ENCODE peak calls at places on chromosomes 6 and 20, in five cellular contexts. X is Panc1, P is right atrium auricular region, I is adrenal gland, Y is colonic mucosa. N is an unnamed sample. For H3K4me1, the result is how much of the 10 kb centered on the place peaks cover.

GRCh38 chr6:148747493-148748160 is 797 bp downstream of the UST start:
- DNase-seq in P (no peak), Y (peak), I (peak), X (no peak), N (no peak)

GRCh38 chr6:122445274-122445673 is 26.3 kb downstream of the SERINC1 start:
- DNase-seq in P (no peak), X (no peak), Y (no peak), I (no peak), N (no peak)

GRCh38 chr6:51541847-51542246 is 545.6 kb downstream of the PKHD1 start:
- DNase-seq in Y (no peak), P (no peak), I (no peak), X (no peak), N (no peak)

GRCh38 chr6:87808005-87808757 is 106.1 kb upstream of the AKIRIN2 start:
- DNase-seq in Y (no peak), I (no peak), P (no peak), X (peak), N (no peak)

GRCh38 chr6:104860221-104860620 is 502 bp upstream of the HACE1 start:
- DNase-seq in P (no peak), X (no peak), Y (no peak), I (no peak), N (no peak)

GRCh38 chr6:97901531-97901930 is 618.5 kb upstream of the MMS22L start:
- DNase-seq in X (no peak), Y (no peak), I (no peak), P (no peak), N (no peak)

GRCh38 chr6:137744877-137745276 is 122.2 kb upstream of the TNFAIP3 start:
- DNase-seq in Y (no peak), I (no peak), X (no peak), P (no peak), N (no peak)

GRCh38 chr6:13709698-13710551 is 1.7 kb downstream of the RANBP9 start:
- DNase-seq in I (no peak), Y (peak), X (no peak), P (no peak), N (no peak)

GRCh38 chr6:19297880-19298279 is 539.3 kb upstream of the ID4 start:
- DNase-seq in I (no peak), Y (no peak), P (no peak), X (no peak), N (no peak)

GRCh38 chr6:164928366-164929154 is 380.8 kb downstream of the C6orf118 start:
- DNase-seq in X (no peak), I (no peak), Y (no peak), P (no peak), N (no peak)

GRCh38 chr6:154960299-154960796 is 34.8 kb upstream of the TIAM2 start:
- DNase-seq in I (no peak), P (no peak), Y (peak), X (no peak), N (no peak)

GRCh38 chr20:23753194-23753548 is 2.4 kb upstream of the CST1 start:
- DNase-seq in X (no peak), Y (no peak), I (no peak), P (peak), N (no peak)

GRCh38 chr6:34004706-34005105 is 141.2 kb downstream of the GRM4 start:
- DNase-seq in P (no peak), I (no peak), Y (peak), X (no peak), N (no peak)

GRCh38 chr6:7727150-7727950 is 1.5 kb downstream of the BMP6 start:
- DNase-seq in I (no peak), X (no peak), P (no peak), Y (no peak), N (no peak)

GRCh38 chr6:21437583-21437982 is 156.0 kb upstream of the SOX4 start:
- DNase-seq in I (no peak), Y (no peak), X (no peak), P (no peak), N (no peak)

GRCh38 chr6:138410048-138410735 is 6.2 kb downstream of the HEBP2 start:
- DNase-seq in Y (no peak), X (no peak), I (peak), P (no peak), N (no peak)

GRCh38 chr6:28896505-28897392 is 27.0 kb downstream of the TRIM27 start:
- DNase-seq in X (peak), I (peak), Y (peak), P (peak), N (no peak)

GRCh38 chr6:31345026-31345730 is 11.8 kb downstream of the HLA-B start:
- DNase-seq in P (no peak), I (no peak), Y (no peak), X (no peak), N (no peak)

GRCh38 chr6:47114460-47114859 is 72.3 kb upstream of the ADGRF1 start:
- DNase-seq in X (no peak), Y (no peak), P (no peak), I (no peak), N (no peak)

GRCh38 chr20:57261488-57262243 is 4.8 kb downstream of the BMP7 start:
- DNase-seq in Y (no peak), P (no peak), I (no peak), X (no peak), N (no peak)
- H3K4me1 ChIP-seq in Y (under half), P (under half), I (under half), X (under half), N (under half)

DNA sequence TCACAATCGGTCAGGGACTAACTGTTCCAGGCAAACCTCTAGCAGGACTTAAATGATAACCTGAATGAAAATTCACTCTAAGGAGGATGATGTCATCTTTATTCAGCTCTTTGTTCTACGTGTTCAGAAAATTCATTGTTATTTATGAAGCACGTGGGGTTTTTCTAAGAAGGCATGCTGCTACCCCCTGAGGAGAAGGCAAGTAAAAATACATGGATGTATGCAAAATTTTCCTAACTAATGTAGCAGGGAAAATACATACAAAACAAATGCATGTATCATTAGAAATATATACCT is 42.7 kb upstream of the ATXN1 start:
- DNase-seq in Y (no peak), I (no peak), X (no peak), P (no peak), N (no peak)
- H3K4me3 ChIP-seq in Y (no peak), I (no peak), X (no peak), P (peak), N (no peak)

GRCh38 chr6:53920881-53921280 is 126.1 kb downstream of the LRRC1 start:
- DNase-seq in I (no peak), Y (no peak), X (no peak), P (no peak), N (no peak)

GRCh38 chr6:53919881-53920360 is 125.1 kb downstream of the LRRC1 start:
- DNase-seq in I (no peak), P (no peak), X (no peak), Y (no peak), N (no peak)

GRCh38 chr6:53922571-53922981 is 127.8 kb downstream of the LRRC1 start:
- DNase-seq in I (no peak), Y (no peak), P (no peak), X (no peak), N (peak)

GRCh38 chr6:53924277-53924676 is 129.5 kb downstream of the LRRC1 start:
- DNase-seq in Y (no peak), X (no peak), P (no peak), I (no peak), N (no peak)

DNA sequence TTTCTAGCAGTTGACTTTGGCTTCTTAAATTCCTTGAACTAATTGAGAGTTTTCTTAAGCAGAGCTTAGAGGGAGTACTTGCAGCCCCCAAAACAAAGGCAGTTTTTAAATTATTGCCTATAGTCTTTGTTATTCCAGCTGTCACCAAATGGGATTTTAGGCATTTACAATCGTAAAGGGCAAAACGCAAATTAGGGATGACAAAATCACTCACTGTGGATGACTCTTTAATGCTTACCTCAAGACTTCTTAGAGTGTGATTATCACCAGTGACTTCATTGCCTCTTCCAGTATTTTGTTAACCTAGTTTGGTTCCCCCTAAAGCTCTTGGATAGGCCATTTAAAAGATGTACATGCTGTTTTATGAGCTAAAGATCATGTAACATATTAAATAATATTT is 126.8 kb downstream of the LRRC1 start:
- DNase-seq in P (no peak), Y (no peak), I (no peak), X (no peak), N (no peak)
- H3K4me1 ChIP-seq in P (under half), Y (under half), I (under half), X (under half), N (under half)

DNA sequence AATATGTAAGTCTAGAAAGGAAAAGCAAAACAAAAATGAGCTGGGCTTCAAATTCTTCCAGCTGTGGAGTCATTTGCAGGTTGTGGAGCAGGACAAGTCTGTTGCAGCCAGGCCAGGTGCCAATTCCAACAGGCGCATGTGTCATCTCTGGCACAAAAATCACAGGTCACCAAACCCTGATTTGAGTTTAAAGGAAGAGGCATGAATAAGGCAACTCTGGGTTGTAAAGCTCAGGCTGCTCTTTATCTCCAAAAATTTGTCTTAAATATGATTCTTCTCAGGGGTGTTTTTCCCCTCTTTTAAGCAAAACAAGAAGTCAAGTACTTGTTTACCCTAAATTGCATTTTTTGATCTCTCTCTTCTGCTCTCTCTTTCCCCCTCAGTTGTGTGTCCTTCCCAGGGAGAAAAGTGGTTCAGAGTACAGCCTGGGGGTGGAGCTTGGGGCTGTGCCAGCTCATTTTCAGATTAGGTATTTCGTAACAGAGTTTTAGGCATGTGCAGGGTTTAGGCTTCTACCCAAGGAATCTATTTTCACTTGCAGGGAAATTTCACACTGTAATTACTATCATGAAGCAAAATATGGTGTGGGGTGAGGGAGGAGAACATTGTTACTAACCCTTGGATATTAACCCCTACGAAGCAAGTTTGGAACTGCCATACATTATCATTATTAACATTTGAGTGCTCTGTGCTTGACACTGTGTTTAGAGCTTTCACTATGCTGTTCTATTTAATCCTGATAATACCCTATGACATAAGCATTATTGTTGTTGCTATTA is 8.3 kb upstream of the NCOA3 start:
- DNase-seq in I (peak), Y (peak), P (peak), X (no peak), N (no peak)
- H3K4me3 ChIP-seq in I (no peak), Y (no peak), P (peak), X (no peak), N (no peak)

DNA sequence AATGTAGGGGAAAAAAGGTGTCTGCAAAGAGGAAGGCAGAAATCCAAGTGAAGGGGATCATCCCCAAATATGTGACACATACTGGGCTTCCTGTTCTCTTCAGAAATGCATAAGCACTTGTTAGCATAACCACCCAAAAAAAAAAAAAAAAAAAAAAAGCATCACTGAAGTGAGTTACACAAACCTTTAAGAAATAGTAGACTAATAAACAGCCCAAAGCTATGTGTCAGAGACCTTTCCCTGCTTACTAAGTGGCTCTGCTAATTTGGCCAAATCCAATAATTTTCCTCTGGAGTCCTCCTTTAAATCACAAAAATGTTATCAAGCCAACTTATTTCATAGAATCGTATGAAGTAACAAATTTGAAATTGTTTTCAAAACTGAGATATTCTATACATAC is 7.5 kb upstream of the DST start:
- DNase-seq in Y (no peak), I (no peak), P (no peak), X (no peak), N (no peak)
- H3K4me1 ChIP-seq in Y (under half), I (under half), P (under half), X (under half), N (under half)

GRCh38 chr20:38604873-38605303 is 3.3 kb downstream of the ARHGAP40 start:
- DNase-seq in P (no peak), Y (no peak), X (peak), I (no peak), N (no peak)

GRCh38 chr20:38603286-38603685 is 1.7 kb downstream of the ARHGAP40 start:
- DNase-seq in X (no peak), P (no peak), Y (no peak), I (no peak), N (no peak)

GRCh38 chr20:38600057-38600456 is 1.6 kb upstream of the ARHGAP40 start:
- DNase-seq in Y (no peak), P (no peak), X (no peak), I (no peak), N (no peak)

GRCh38 chr20:38601216-38602184 is at the start of gene ARHGAP40:
- DNase-seq in I (no peak), Y (no peak), P (no peak), X (no peak), N (no peak)

DNA sequence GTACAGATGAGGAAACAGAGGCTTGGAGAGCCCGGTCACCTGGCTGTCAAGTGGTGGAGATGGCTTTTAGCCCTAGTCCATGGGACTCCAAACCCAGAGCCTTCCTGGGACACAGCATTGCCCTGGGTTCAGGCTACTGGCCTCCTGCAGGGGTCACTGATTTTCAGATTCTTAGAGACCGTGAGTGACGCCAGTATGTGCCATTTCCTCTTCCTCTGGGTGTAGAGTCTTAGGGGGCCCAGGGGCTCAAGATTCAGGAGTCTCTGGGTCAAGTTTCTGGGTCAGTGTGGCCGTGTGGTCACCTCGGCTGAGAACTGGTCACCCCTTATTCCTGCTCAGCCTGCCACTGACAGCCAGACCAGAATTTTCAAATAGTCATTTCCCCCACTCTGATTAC is 574 bp downstream of the ARHGAP40 start:
- DNase-seq in Y (no peak), P (no peak), I (no peak), X (no peak), N (no peak)
- H3K4me3 ChIP-seq in Y (no peak), P (no peak), I (no peak), X (no peak), N (peak)

GRCh38 chr6:36050305-36050704 is 22.7 kb downstream of the MAPK14 start:
- DNase-seq in P (no peak), I (no peak), Y (peak), X (no peak), N (no peak)

GRCh38 chr6:36050947-36051710 is 23.5 kb downstream of the MAPK14 start:
- DNase-seq in X (no peak), P (no peak), Y (no peak), I (no peak), N (no peak)

GRCh38 chr6:36053878-36054277 is 26.3 kb downstream of the MAPK14 start:
- DNase-seq in I (no peak), X (no peak), Y (no peak), P (no peak), N (no peak)

GRCh38 chr6:36054415-36054814 is 26.8 kb downstream of the MAPK14 start:
- DNase-seq in Y (no peak), P (no peak), X (no peak), I (no peak), N (no peak)

GRCh38 chr6:36052092-36052491 is 24.5 kb downstream of the MAPK14 start:
- DNase-seq in X (no peak), Y (no peak), I (no peak), P (no peak), N (no peak)
- H3K4me1 ChIP-seq in X (under half), Y (under half), I (under half), P (under half), N (under half)

DNA sequence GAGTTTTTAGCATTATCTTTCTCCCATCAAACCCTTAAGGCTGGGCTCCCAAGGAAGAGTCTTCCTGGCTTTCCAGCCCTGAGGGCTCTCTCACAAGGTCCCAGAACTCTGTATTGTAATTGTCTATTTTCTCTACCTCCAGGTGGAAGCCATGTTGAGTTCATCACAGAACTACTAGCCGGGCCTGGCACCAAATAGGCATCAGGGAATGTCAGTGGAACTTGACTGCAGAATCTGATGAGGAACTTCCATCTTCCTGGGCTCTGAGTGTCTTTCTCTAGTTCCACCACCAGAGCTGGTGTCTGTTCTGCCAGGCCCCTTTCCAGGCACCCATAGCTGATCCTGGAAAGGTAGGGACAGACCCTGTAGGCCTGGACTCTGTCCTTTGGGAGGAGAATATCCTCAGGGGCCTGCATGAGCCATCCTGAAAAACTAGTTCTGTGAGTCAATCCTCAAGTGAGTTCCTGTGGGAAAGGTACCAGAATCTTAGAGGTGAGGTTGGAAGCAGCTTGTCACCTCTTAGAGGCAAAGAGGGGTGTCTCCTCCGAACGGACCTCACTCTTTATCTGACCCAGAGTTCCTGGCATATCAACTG is 11.1 kb upstream of the TOP1 start:
- DNase-seq in Y (peak), I (no peak), P (no peak), X (no peak), N (no peak)
- H3K4me3 ChIP-seq in Y (no peak), I (no peak), P (no peak), X (no peak), N (no peak)

DNA sequence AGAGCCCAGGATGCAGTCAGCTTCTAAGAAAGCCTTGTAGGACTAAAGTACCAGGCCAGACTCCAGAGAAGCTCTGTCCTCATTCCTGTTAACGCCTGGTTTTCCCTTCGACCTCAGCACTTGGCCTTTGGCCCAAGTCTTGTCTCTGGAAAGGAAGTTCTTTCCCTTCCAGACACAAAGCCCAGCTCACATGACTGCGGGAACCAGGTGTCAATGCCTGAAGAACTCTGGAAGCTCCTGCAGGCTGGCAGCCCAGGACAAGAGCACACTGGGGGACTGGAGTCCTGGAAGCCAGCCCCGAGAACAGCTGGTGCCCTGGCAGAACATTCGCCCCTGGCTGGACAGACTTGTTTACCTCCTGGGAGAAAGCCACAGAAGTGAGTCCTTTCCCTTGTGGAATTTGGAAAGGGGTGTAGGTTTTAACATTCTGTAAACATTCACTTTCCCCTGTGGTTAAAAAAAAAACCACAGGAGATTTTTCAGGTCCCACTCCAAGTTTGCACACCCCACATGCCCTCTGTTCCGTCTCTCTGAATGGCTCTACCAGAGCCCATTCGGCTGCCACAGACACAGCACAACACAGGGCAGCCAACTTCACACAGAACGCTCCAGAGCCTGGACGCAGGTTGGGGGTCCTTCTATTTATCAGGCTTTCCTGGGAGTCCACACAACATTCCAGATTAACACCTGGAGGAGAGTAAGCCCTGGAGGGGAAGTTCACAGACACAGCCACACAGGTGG is 18.1 kb downstream of the ACSS1 start:
- DNase-seq in Y (peak), P (peak), I (peak), X (no peak), N (no peak)
- H3K4me1 ChIP-seq in Y (half or more), P (half or more), I (half or more), X (under half), N (under half)

GRCh38 chr20:53597085-53597482 is 3.4 kb upstream of the ZNF217 start:
- DNase-seq in I (no peak), P (peak), X (no peak), Y (peak), N (no peak)
- H3K4me3 ChIP-seq in I (no peak), P (no peak), X (peak), Y (peak), N (no peak)

N was measured in iPS DF 6.9.